ENCODE peak calls at places on chromosomes 7 and 10, in five cellular contexts. H, M, R, U and J are unnamed samples.

GRCh38 chr10:100744980-100745881 is at the start of gene PAX2:
- DNase-seq in H (peak; percentile 80), M (peak; percentile 12), R (peak; percentile 42), U (no peak), J (no peak)

GRCh38 chr7:93538061-93538460 is 36.5 kb downstream of the CALCR start:
- DNase-seq in H (no peak), M (no peak), R (no peak), U (no peak), J (no peak)

GRCh38 chr7:86148501-86148900 is 495.2 kb upstream of the GRM3 start:
- DNase-seq in H (no peak), M (no peak), R (no peak), U (no peak), J (no peak)

GRCh38 chr10:132655735-132656134 is 118.1 kb downstream of the INPP5A start:
- DNase-seq in H (no peak), M (no peak), R (no peak), U (no peak), J (no peak)

GRCh38 chr10:7592627-7593026 is 74.1 kb downstream of the ITIH5 start:
- DNase-seq in H (no peak), M (no peak), R (no peak), U (no peak), J (no peak)

GRCh38 chr7:47832105-47832715 is 116.1 kb downstream of the PKD1L1 start:
- DNase-seq in H (no peak), M (no peak), R (no peak), U (no peak), J (no peak)

GRCh38 chr7:93601363-93601762 is 26.8 kb upstream of the CALCR start:
- DNase-seq in H (no peak), M (peak; percentile 12), R (no peak), U (no peak), J (no peak)

GRCh38 chr7:137850586-137850985 is 3.8 kb upstream of the DGKI start:
- DNase-seq in H (no peak), M (no peak), R (no peak), U (no peak), J (no peak)

GRCh38 chr10:103448751-103449150 is 3.4 kb downstream of the CALHM2 start:
- DNase-seq in H (no peak), M (no peak), R (no peak), U (no peak), J (no peak)

GRCh38 chr7:36209814-36210183 is 56.7 kb downstream of the EEPD1 start:
- DNase-seq in H (no peak), M (no peak), R (no peak), U (no peak), J (no peak)

GRCh38 chr10:42975005-42975493 is 101.8 kb upstream of the RET start:
- DNase-seq in H (no peak), M (no peak), R (no peak), U (no peak), J (no peak)

GRCh38 chr7:297611-298374 is 7.8 kb downstream of the FOXL3 start:
- DNase-seq in H (no peak), M (no peak), R (no peak), U (no peak), J (no peak)

GRCh38 chr10:95353123-95353522 is 62.3 kb upstream of the PDLIM1 start:
- DNase-seq in H (no peak), M (no peak), R (no peak), U (no peak), J (no peak)

GRCh38 chr10:30422981-30423654 is 10.9 kb upstream of the MAP3K8 start:
- DNase-seq in H (peak; percentile 25), M (no peak), R (no peak), U (no peak), J (peak; percentile 89)

GRCh38 chr7:147547252-147547897 is 1043.2 kb upstream of the C7orf33 start:
- DNase-seq in H (peak; percentile 38), M (peak; percentile 42), R (no peak), U (no peak), J (peak; percentile 10)

GRCh38 chr7:45347804-45348203 is 190.2 kb downstream of the RAMP3 start:
- DNase-seq in H (peak; percentile 17), M (peak; percentile 27), R (no peak), U (no peak), J (no peak)

GRCh38 chr7:64878684-64879083 is 24.4 kb upstream of the ZNF273 start:
- DNase-seq in H (no peak), M (no peak), R (no peak), U (no peak), J (no peak)

GRCh38 chr7:51426163-51426562 is 109.6 kb upstream of the COBL start:
- DNase-seq in H (no peak), M (no peak), R (no peak), U (no peak), J (no peak)

GRCh38 chr7:7490003-7490402 is 45.7 kb downstream of the COL28A1 start:
- DNase-seq in H (no peak), M (no peak), R (no peak), U (no peak), J (no peak)

GRCh38 chr10:909831-910230 is 21.7 kb downstream of the LARP4B start:
- DNase-seq in H (no peak), M (peak; percentile 20), R (no peak), U (no peak), J (no peak)

GRCh38 chr7:102248081-102248455 is 38.6 kb upstream of the SH2B2 start:
- DNase-seq in H (no peak), M (no peak), R (no peak), U (no peak), J (no peak)

GRCh38 chr10:117980755-117981525 is 65.8 kb downstream of the RAB11FIP2 start:
- DNase-seq in H (no peak), M (no peak), R (no peak), U (no peak), J (no peak)

GRCh38 chr10:35495521-35496238 is 109.5 kb upstream of the GJD4 start:
- DNase-seq in H (no peak), M (no peak), R (no peak), U (no peak), J (peak; percentile 63)

GRCh38 chr7:56046728-56047445 is 4.4 kb downstream of the PSPH start:
- DNase-seq in H (no peak), M (no peak), R (no peak), U (no peak), J (peak; percentile 35)

GRCh38 chr7:30556854-30557644 is 37.6 kb upstream of the GARS1 start:
- DNase-seq in H (no peak), M (no peak), R (no peak), U (no peak), J (no peak)

GRCh38 chr7:138872576-138872975 is 74.6 kb upstream of the ATP6V0A4 start:
- DNase-seq in H (no peak), M (no peak), R (peak; percentile 52), U (no peak), J (no peak)

GRCh38 chr10:52031771-52032170 is 282.3 kb upstream of the DKK1 start:
- DNase-seq in H (no peak), M (no peak), R (no peak), U (no peak), J (no peak)

GRCh38 chr10:76113952-76114351 is 682.5 kb downstream of the LRMDA start:
- DNase-seq in H (no peak), M (no peak), R (no peak), U (no peak), J (peak; percentile 23)

GRCh38 chr10:9951481-9952257 is 1066.0 kb upstream of the CELF2 start:
- DNase-seq in H (no peak), M (no peak), R (no peak), U (no peak), J (no peak)

GRCh38 chr7:44995555-44996493 is 4.2 kb upstream of the CCM2 start:
- DNase-seq in H (no peak), M (no peak), R (no peak), U (peak; percentile 52), J (no peak)

GRCh38 chr10:12081879-12082560 is 13.3 kb downstream of the DHTKD1 start:
- DNase-seq in H (no peak), M (no peak), R (no peak), U (no peak), J (no peak)

GRCh38 chr7:99733448-99733847 is 1.5 kb downstream of the CYP3A7 start:
- DNase-seq in H (no peak), M (peak; percentile 47), R (no peak), U (no peak), J (peak; percentile 42)
- TF ChIP-seq RAD21 in H (peak; percentile 52), M (no peak), R (no peak), U (peak; percentile 18), J (no peak)

GRCh38 chr7:1421946-1422345 is 37.3 kb downstream of the MICALL2 start:
- DNase-seq in H (no peak), M (no peak), R (no peak), U (no peak), J (no peak)

GRCh38 chr7:1423266-1423811 is 35.9 kb downstream of the MICALL2 start:
- DNase-seq in H (no peak), M (peak; percentile 72), R (no peak), U (no peak), J (no peak)

GRCh38 chr7:1421020-1421790 is 38.1 kb downstream of the MICALL2 start:
- DNase-seq in H (no peak), M (no peak), R (no peak), U (no peak), J (no peak)

GRCh38 chr7:1424041-1424440 is 35.2 kb downstream of the MICALL2 start:
- DNase-seq in H (no peak), M (no peak), R (no peak), U (no peak), J (no peak)

GRCh38 chr7:1422512-1423265 is 36.6 kb downstream of the MICALL2 start:
- DNase-seq in H (no peak), M (no peak), R (no peak), U (no peak), J (no peak)
- TF ChIP-seq ATF3 in H (peak; percentile 93), M (no peak), R (no peak), U (peak; percentile 32), J (no peak)

GRCh38 chr10:126562209-126562680 is 108.2 kb downstream of the C10orf90 start:
- DNase-seq in H (no peak), M (no peak), R (no peak), U (no peak), J (no peak)

GRCh38 chr10:126564297-126564888 is 106.1 kb downstream of the C10orf90 start:
- DNase-seq in H (no peak), M (no peak), R (no peak), U (no peak), J (no peak)

GRCh38 chr10:126561499-126562208 is 108.8 kb downstream of the C10orf90 start:
- DNase-seq in H (no peak), M (no peak), R (no peak), U (no peak), J (no peak)

GRCh38 chr10:126565456-126565855 is 105.0 kb downstream of the C10orf90 start:
- DNase-seq in H (no peak), M (no peak), R (no peak), U (no peak), J (peak; percentile 15)

DNA sequence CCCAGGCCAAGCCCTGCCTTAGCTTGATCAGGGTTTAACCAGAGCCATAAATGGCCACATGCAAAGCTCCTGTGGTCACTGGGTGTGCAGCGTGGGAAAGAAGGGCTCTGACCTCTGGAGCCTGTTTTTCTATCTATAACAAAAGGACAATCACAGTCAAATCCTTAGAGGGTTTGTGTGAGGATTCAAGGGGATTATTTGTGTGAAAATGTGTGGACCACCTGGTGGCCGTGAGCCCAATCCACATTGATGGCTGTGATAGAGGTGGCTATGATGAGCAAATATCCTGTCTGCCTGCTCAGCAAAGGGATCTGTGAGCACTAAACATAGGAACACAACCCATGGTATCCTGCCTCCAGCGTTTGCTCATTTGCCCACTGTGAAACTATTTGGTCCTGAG is 107.1 kb downstream of the C10orf90 start:
- DNase-seq in H (no peak), M (no peak), R (no peak), U (no peak), J (no peak)
- TF ChIP-seq RAD21 in H (no peak), M (no peak), R (no peak), U (no peak), J (no peak)

GRCh38 chr10:104580321-104580720 is 60.8 kb upstream of the SORCS3 start:
- DNase-seq in H (no peak), M (no peak), R (no peak), U (no peak), J (no peak)
- TF ChIP-seq ATF3 in H (no peak), M (no peak), R (no peak), U (no peak), J (no peak)